ENCODE peak calls at places on chromosomes 5 and 9, in six cellular contexts. P is heart left ventricle, K is foreskin fibroblast, G is cardiac fibroblast, M is neural crest cell, H is WERI-Rb-1. B is an unnamed sample.

GRCh38 chr5:73544429-73545402 is 20.7 kb downstream of the ANKRA2 start:
- DNase-seq in P (no peak), K (no peak), G (peak), M (no peak), H (peak), B (no peak)

GRCh38 chr9:116491659-116492058 is 195.4 kb upstream of the TRIM32 start:
- DNase-seq in P (no peak), K (peak), G (no peak), M (no peak), H (no peak), B (no peak)

GRCh38 chr5:170809551-170809950 is 26.0 kb downstream of the GABRP start:
- DNase-seq in P (no peak), K (peak), G (peak), M (no peak), H (peak), B (no peak)

GRCh38 chr9:19181556-19181955 is 48.9 kb upstream of the DENND4C start:
- DNase-seq in P (no peak), K (no peak), G (no peak), M (no peak), H (no peak), B (no peak)

GRCh38 chr5:141691867-141692532 is 10.0 kb upstream of the ARAP3 start:
- DNase-seq in P (peak), K (peak), G (peak), M (peak), H (peak), B (peak)

GRCh38 chr5:79143684-79144379 is 32.2 kb downstream of the BHMT start:
- DNase-seq in P (no peak), K (peak), G (no peak), M (no peak), H (peak), B (no peak)

GRCh38 chr9:34575775-34576592 is 13.5 kb downstream of the CNTFR start:
- DNase-seq in P (no peak), K (no peak), G (no peak), M (no peak), H (no peak), B (no peak)

GRCh38 chr5:143061161-143061945 is 291.2 kb downstream of the ARHGAP26 start:
- DNase-seq in P (no peak), K (peak), G (peak), M (no peak), H (no peak), B (no peak)

GRCh38 chr5:75046366-75047142 is 5.8 kb downstream of the GCNT4 start:
- DNase-seq in P (no peak), K (no peak), G (peak), M (no peak), H (no peak), B (no peak)

GRCh38 chr9:1979815-1980367 is 35.3 kb upstream of the SMARCA2 start:
- DNase-seq in P (no peak), K (peak), G (peak), M (no peak), H (no peak), B (no peak)

GRCh38 chr9:77063645-77064285 is 44.3 kb downstream of the FOXB2 start:
- DNase-seq in P (no peak), K (peak), G (peak), M (no peak), H (no peak), B (no peak)

GRCh38 chr5:136101884-136102283 is 30.8 kb upstream of the SMAD5 start:
- DNase-seq in P (no peak), K (no peak), G (no peak), M (no peak), H (no peak), B (no peak)

GRCh38 chr5:40826778-40827478 is 8.1 kb downstream of the RPL37 start:
- DNase-seq in P (no peak), K (peak), G (no peak), M (no peak), H (no peak), B (no peak)

GRCh38 chr5:14665949-14666741 is 1.6 kb downstream of the OTULIN start:
- DNase-seq in P (no peak), K (peak), G (no peak), M (no peak), H (peak), B (no peak)

GRCh38 chr9:133835273-133835901 is 97.2 kb upstream of the SARDH start:
- DNase-seq in P (peak), K (no peak), G (no peak), M (no peak), H (no peak), B (no peak)

GRCh38 chr9:111974092-111974681 is 77.6 kb downstream of the UGCG start:
- DNase-seq in P (no peak), K (peak), G (peak), M (no peak), H (no peak), B (no peak)

GRCh38 chr9:135280666-135281065 is 193.2 kb downstream of the OLFM1 start:
- DNase-seq in P (no peak), K (no peak), G (no peak), M (no peak), H (no peak), B (no peak)

GRCh38 chr5:96297290-96297689 is 135.8 kb downstream of the PCSK1 start:
- DNase-seq in P (peak), K (peak), G (peak), M (no peak), H (no peak), B (no peak)

GRCh38 chr5:133316346-133317343 is 264.8 kb downstream of the HSPA4 start:
- DNase-seq in P (no peak), K (no peak), G (peak), M (peak), H (peak), B (no peak)

DNA sequence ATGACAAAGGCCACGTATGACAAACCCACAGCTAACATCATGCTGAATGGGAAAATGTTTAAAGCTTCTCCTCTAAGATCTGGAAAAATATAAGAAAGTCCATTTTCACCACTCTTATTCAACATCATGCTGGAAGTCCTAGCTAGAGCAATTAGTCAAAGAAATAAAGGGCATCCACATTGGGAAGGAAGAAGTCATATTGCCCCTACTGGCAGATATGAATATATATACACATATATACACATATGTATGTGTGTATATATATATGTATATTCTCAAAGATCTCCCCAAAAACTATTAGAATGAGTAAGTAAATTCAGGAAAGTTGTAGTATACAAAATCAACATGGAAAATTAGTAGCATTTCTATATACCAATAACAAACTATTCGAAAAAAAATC is 17.1 kb downstream of the APBA1 start:
- DNase-seq in P (no peak), K (no peak), G (no peak), M (no peak), H (no peak), B (no peak)
- TF ChIP-seq CTCF in P (no peak), K (no peak), G (no peak), M (peak), H (no peak), B (no peak)

DNA sequence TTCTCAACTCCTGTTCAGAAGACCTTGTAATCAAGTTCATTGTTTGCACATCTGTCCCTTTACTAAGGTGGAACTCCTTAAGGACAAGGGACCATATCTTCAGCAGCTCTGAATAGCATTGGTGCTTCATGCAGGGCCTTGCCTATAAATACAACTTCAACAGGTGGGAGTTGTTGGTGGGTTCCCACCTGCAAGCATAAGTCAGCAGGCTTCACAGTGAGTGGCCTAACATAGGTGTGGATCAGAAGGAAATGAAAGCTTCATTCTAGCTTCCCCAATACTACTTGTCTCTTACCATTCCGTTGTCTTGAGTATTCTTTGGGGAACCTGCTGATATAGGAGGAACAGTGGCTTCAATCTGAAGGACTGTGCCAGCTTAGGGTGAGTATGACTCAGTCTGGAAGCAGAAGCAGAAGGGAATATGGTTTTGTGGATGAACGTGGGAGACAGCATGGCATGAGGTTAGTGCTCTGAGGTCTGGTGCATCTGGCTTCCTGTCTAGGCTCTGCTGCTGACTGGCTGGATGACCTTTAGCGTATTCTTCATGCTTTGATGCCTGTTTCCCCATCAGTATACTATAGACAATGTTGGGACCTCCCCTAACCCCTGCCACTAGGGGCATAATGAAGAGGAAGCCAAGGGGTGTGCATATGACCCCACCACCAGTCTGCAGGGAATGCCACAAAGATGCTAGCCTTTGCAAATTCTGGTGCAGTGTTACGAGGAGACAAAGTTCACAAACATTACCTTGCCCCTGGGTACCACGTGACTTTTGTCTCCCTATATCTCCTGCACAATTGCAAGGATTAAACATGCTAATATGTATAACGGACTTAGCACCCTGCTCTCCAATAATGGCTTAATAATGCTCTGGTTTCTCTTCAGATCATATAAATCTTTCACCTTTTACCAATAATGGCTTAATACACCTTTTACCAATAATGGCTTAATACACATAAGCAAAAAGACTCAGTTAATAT is 192.3 kb downstream of the PALM2AKAP2 start:
- DNase-seq in P (no peak), K (no peak), G (no peak), M (no peak), H (no peak), B (no peak)
- TF ChIP-seq CTCF in P (no peak), K (no peak), G (no peak), M (no peak), H (no peak), B (no peak)

GRCh38 chr9:131180454-131180853 is 55.1 kb downstream of the NUP214 start:
- DNase-seq in P (no peak), K (peak), G (peak), M (no peak), H (no peak), B (no peak)

GRCh38 chr9:131178895-131179294 is 53.5 kb downstream of the NUP214 start:
- DNase-seq in P (no peak), K (no peak), G (no peak), M (no peak), H (no peak), B (no peak)

GRCh38 chr9:131179561-131180219 is 54.3 kb downstream of the NUP214 start:
- DNase-seq in P (no peak), K (peak), G (peak), M (no peak), H (no peak), B (no peak)

GRCh38 chr9:131178382-131178781 is 53.0 kb downstream of the NUP214 start:
- DNase-seq in P (peak), K (peak), G (peak), M (peak), H (peak), B (peak)

DNA sequence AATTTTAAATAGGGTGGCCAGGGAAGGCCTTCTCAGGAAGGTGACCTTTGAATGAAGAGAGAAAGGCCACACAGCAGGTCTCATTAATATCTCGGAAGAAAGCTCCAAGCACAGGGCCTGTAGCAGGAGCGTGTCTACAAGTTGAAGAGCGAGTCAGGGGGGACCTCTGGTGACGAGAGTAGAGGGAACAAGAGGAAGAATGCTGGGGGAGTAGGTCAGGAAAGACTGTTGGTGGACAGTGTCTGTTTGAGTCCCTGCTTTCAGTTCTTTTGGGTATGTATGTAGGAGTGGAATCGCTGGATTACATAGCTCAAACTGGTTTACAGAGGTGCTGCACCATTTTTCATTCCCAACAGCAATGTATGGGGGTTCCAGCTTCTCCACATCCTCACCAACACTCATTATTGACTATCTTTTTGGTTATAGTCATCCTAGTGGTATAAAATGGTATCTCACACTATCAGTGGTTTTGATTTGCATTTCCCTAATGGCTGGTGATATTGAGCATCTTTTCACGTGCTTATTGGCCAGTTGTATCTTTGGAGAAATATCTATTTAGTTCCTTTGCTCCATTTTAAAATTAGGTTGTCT is 55.8 kb downstream of the NUP214 start:
- DNase-seq in P (no peak), K (no peak), G (no peak), M (no peak), H (no peak), B (no peak)
- TF ChIP-seq CTCF in P (no peak), K (no peak), G (no peak), M (peak), H (peak), B (peak)

GRCh38 chr9:137461663-137462395 is 2.7 kb upstream of the NSMF start:
- DNase-seq in P (peak), K (no peak), G (peak), M (peak), H (no peak), B (no peak)
- TF ChIP-seq CTCF in P (no peak), K (no peak), G (peak), M (peak), H (no peak), B (no peak)

GRCh38 chr5:52864884-52865283 is 77.2 kb downstream of the ITGA1 start:
- DNase-seq in P (no peak), K (no peak), G (peak), M (no peak), H (no peak), B (no peak)

GRCh38 chr5:52867809-52868208 is 80.1 kb downstream of the ITGA1 start:
- DNase-seq in P (no peak), K (peak), G (no peak), M (no peak), H (no peak), B (no peak)

GRCh38 chr5:52861368-52861767 is 73.7 kb downstream of the ITGA1 start:
- DNase-seq in P (no peak), K (no peak), G (no peak), M (no peak), H (no peak), B (no peak)

GRCh38 chr5:52864376-52864775 is 76.7 kb downstream of the ITGA1 start:
- DNase-seq in P (no peak), K (peak), G (peak), M (no peak), H (no peak), B (no peak)

DNA sequence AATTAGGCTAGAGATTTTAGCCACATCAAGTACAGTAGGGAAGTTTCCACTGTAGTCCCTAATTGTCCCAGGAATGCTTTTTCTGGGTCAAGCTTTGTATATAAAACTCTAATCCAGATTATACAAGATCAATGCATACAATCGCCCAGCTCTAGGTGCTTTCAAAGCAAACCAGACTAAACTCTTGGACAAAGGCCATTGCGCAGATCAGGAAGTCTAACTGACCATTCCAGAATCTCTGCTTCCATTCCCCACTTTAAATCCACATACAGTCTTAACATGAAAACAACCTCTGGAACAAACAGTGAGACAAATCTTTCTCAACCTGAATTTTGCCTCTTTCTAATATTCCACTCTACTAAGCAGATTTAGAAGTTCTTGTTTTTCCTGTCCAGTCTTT is 76.0 kb downstream of the ITGA1 start:
- DNase-seq in P (no peak), K (no peak), G (no peak), M (no peak), H (no peak), B (no peak)
- TF ChIP-seq CTCF in P (no peak), K (no peak), G (no peak), M (no peak), H (no peak), B (no peak)

DNA sequence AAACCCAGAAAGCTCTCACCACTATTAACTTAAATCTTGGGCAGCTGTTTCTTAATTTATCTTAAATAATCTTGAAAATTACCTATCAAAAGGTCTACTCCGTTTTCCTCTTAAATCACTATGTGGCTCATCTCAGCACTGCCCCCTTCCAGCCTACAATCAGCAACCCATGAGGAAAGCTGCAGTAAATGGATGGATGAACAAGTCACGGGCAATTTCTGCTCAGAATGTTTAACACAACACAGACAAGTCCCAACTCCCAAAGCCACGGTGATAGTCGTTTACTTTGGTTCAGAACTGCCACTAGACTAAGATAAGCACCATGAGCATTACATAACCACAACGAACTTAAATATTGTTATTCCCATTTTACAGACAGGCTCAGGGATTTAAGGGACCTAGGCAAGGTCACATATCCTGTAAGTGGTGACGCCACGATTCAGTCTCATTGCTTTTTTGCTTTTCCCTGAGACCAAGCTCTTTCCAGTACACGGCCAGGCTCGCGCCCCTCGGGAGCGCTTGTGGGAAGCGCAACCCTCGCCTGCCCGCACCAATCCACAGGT is 2.0 kb upstream of the SMIM27 start:
- DNase-seq in P (no peak), K (peak), G (peak), M (no peak), H (no peak), B (no peak)
- TF ChIP-seq CTCF in P (no peak), K (peak), G (no peak), M (no peak), H (no peak), B (no peak)

DNA sequence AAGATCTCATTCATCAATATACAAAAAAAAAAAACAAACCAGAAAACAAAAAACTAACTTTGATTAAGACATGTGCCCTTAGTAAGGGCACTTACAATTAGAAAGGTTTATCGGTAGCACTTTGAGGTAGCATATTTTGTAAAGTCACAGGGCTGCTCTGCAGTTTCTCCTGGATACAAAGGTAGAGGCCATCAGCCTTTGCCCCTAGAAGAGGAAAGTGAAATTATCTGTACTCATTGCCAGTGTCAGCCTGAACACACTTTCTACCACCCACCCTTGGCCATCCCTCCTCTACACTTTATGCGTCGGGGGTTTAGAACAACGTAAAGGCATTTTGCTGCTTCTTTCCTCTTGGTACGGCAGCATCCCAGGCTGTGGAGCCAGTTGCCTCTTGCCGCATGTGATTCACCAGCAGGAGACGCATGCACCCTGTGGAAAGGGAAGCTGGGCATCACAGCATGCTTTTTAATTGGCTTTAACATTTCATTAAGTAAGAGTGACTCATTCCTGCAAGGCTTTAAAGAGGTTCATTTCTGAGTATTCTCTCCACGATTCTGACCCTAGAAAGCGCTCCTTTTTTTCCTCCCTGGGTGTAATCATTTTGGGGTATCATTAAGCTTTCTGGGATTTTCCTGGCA is 84.6 kb downstream of the CEMIP2 start:
- DNase-seq in P (no peak), K (peak), G (peak), M (no peak), H (peak), B (no peak)
- TF ChIP-seq CTCF in P (no peak), K (peak), G (peak), M (no peak), H (peak), B (no peak)

GRCh38 chr9:21075484-21075883 is 2.3 kb downstream of the IFNB1 start:
- DNase-seq in P (no peak), K (no peak), G (no peak), M (no peak), H (no peak), B (no peak)

GRCh38 chr9:21080793-21081192 is 3.1 kb upstream of the IFNB1 start:
- DNase-seq in P (no peak), K (no peak), G (no peak), M (no peak), H (no peak), B (no peak)

GRCh38 chr9:21081451-21081850 is 3.7 kb upstream of the IFNB1 start:
- DNase-seq in P (no peak), K (no peak), G (no peak), M (no peak), H (no peak), B (no peak)

GRCh38 chr9:21077842-21078241 is at the start of gene IFNB1:
- DNase-seq in P (no peak), K (no peak), G (no peak), M (no peak), H (no peak), B (no peak)

DNA sequence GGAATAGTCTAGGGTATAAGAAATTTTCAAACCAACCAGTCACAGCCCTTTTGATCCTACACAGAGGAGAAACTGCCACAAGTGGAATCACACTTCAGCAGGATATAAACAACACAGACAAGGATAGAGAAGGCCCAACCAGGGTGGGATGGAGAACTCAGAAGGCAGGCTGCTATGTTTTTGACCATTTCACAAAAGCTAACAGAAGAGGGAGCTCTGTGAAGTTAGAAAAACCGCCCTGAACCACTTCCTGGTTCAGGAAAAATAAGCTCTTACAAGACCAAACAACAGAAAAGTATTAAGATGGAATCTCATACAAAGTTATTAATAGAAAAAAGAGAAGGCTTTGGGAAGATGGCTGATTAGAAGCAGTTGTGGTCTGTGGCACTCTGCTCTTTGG is 960 bp upstream of the IFNB1 start:
- DNase-seq in P (no peak), K (no peak), G (no peak), M (no peak), H (no peak), B (no peak)
- TF ChIP-seq CTCF in P (no peak), K (peak), G (no peak), M (no peak), H (no peak), B (no peak)